ENCODE peak calls at places on chromosomes 12 and 14, in seven cellular contexts. One of them, this sample, is unnamed.

GRCh38 chr14:37318938-37319337 is 121.2 kb downstream of the MIPOL1 start:
- DNase-seq in mucosa of descending colon: no peak
- DNase-seq in cardiac fibroblast: no peak
- DNase-seq in HepG2: no peak
- DNase-seq in CD8-positive, alpha-beta T cell: no peak
- DNase-seq in PC-3: no peak
- DNase-seq in astrocyte of the spinal cord: no peak
- DNase-seq in this sample: no peak

GRCh38 chr12:131915774-131916173 is 13.3 kb upstream of the PUS1 start:
- DNase-seq in mucosa of descending colon: no peak
- DNase-seq in cardiac fibroblast: no peak
- DNase-seq in HepG2: no peak
- DNase-seq in CD8-positive, alpha-beta T cell: no peak
- DNase-seq in PC-3: no peak
- DNase-seq in astrocyte of the spinal cord: no peak
- DNase-seq in this sample: no peak

GRCh38 chr12:44294649-44295048 is 458.8 kb downstream of the TMEM117 start:
- DNase-seq in mucosa of descending colon: no peak
- DNase-seq in cardiac fibroblast: no peak
- DNase-seq in HepG2: no peak
- DNase-seq in CD8-positive, alpha-beta T cell: no peak
- DNase-seq in PC-3: no peak
- DNase-seq in astrocyte of the spinal cord: no peak
- DNase-seq in this sample: no peak

GRCh38 chr14:65849558-65849957 is 437.0 kb downstream of the FUT8 start:
- DNase-seq in mucosa of descending colon: no peak
- DNase-seq in cardiac fibroblast: no peak
- DNase-seq in HepG2: no peak
- DNase-seq in CD8-positive, alpha-beta T cell: peak
- DNase-seq in PC-3: no peak
- DNase-seq in astrocyte of the spinal cord: no peak
- DNase-seq in this sample: no peak

GRCh38 chr14:70595443-70596185 is 4.8 kb downstream of the MED6 start:
- DNase-seq in mucosa of descending colon: no peak
- DNase-seq in cardiac fibroblast: no peak
- DNase-seq in HepG2: no peak
- DNase-seq in CD8-positive, alpha-beta T cell: no peak
- DNase-seq in PC-3: peak
- DNase-seq in astrocyte of the spinal cord: peak
- DNase-seq in this sample: no peak

GRCh38 chr14:34851395-34851794 is 23.8 kb downstream of the BAZ1A start:
- DNase-seq in mucosa of descending colon: no peak
- DNase-seq in cardiac fibroblast: peak
- DNase-seq in HepG2: no peak
- DNase-seq in CD8-positive, alpha-beta T cell: no peak
- DNase-seq in PC-3: peak
- DNase-seq in astrocyte of the spinal cord: peak
- DNase-seq in this sample: peak

GRCh38 chr12:124030008-124030407 is 57.0 kb downstream of the ZNF664 start:
- DNase-seq in mucosa of descending colon: no peak
- DNase-seq in cardiac fibroblast: peak
- DNase-seq in HepG2: no peak
- DNase-seq in CD8-positive, alpha-beta T cell: no peak
- DNase-seq in PC-3: no peak
- DNase-seq in astrocyte of the spinal cord: no peak
- DNase-seq in this sample: no peak

GRCh38 chr12:95700316-95700785 is 90.2 kb downstream of the NTN4 start:
- DNase-seq in mucosa of descending colon: no peak
- DNase-seq in cardiac fibroblast: peak
- DNase-seq in HepG2: no peak
- DNase-seq in CD8-positive, alpha-beta T cell: no peak
- DNase-seq in PC-3: peak
- DNase-seq in astrocyte of the spinal cord: peak
- DNase-seq in this sample: peak

GRCh38 chr14:101105045-101105444 is 201.5 kb upstream of the RTL1 start:
- DNase-seq in mucosa of descending colon: no peak
- DNase-seq in cardiac fibroblast: no peak
- DNase-seq in HepG2: no peak
- DNase-seq in CD8-positive, alpha-beta T cell: no peak
- DNase-seq in PC-3: no peak
- DNase-seq in astrocyte of the spinal cord: no peak
- DNase-seq in this sample: no peak

GRCh38 chr14:83342590-83342989 is 1808.9 kb upstream of the SEL1L start:
- DNase-seq in mucosa of descending colon: peak
- DNase-seq in cardiac fibroblast: peak
- DNase-seq in HepG2: no peak
- DNase-seq in CD8-positive, alpha-beta T cell: no peak
- DNase-seq in PC-3: no peak
- DNase-seq in astrocyte of the spinal cord: no peak
- DNase-seq in this sample: peak

GRCh38 chr12:91127296-91127695 is 16.0 kb upstream of the LUM start:
- DNase-seq in mucosa of descending colon: no peak
- DNase-seq in cardiac fibroblast: no peak
- DNase-seq in HepG2: no peak
- DNase-seq in CD8-positive, alpha-beta T cell: no peak
- DNase-seq in PC-3: peak
- DNase-seq in astrocyte of the spinal cord: no peak
- DNase-seq in this sample: no peak

GRCh38 chr12:34033628-34034296 is 11.5 kb downstream of the ALG10 start:
- DNase-seq in mucosa of descending colon: no peak
- DNase-seq in cardiac fibroblast: peak
- DNase-seq in HepG2: peak
- DNase-seq in CD8-positive, alpha-beta T cell: no peak
- DNase-seq in PC-3: peak
- DNase-seq in astrocyte of the spinal cord: peak
- DNase-seq in this sample: peak

GRCh38 chr14:36215217-36215598 is 38.7 kb upstream of the PTCSC3 start:
- DNase-seq in mucosa of descending colon: no peak
- DNase-seq in cardiac fibroblast: no peak
- DNase-seq in HepG2: no peak
- DNase-seq in CD8-positive, alpha-beta T cell: no peak
- DNase-seq in PC-3: peak
- DNase-seq in astrocyte of the spinal cord: no peak
- DNase-seq in this sample: no peak

GRCh38 chr12:93918262-93918661 is 230.1 kb upstream of the PLXNC1 start:
- DNase-seq in mucosa of descending colon: no peak
- DNase-seq in cardiac fibroblast: peak
- DNase-seq in HepG2: no peak
- DNase-seq in CD8-positive, alpha-beta T cell: no peak
- DNase-seq in PC-3: peak
- DNase-seq in astrocyte of the spinal cord: peak
- DNase-seq in this sample: peak

GRCh38 chr12:118372541-118373495 is at the start of gene TAOK3:
- DNase-seq in mucosa of descending colon: peak
- DNase-seq in cardiac fibroblast: peak
- DNase-seq in HepG2: peak
- DNase-seq in CD8-positive, alpha-beta T cell: peak
- DNase-seq in PC-3: peak
- DNase-seq in astrocyte of the spinal cord: peak
- DNase-seq in this sample: peak

GRCh38 chr12:47812797-47813490 is 6.8 kb downstream of the HDAC7 start:
- DNase-seq in mucosa of descending colon: peak
- DNase-seq in cardiac fibroblast: peak
- DNase-seq in HepG2: peak
- DNase-seq in CD8-positive, alpha-beta T cell: peak
- DNase-seq in PC-3: peak
- DNase-seq in astrocyte of the spinal cord: peak
- DNase-seq in this sample: peak

GRCh38 chr12:112824166-112824565 is 32.6 kb downstream of the RPH3A start:
- DNase-seq in mucosa of descending colon: no peak
- DNase-seq in cardiac fibroblast: no peak
- DNase-seq in HepG2: no peak
- DNase-seq in CD8-positive, alpha-beta T cell: no peak
- DNase-seq in PC-3: no peak
- DNase-seq in astrocyte of the spinal cord: no peak
- DNase-seq in this sample: no peak

GRCh38 chr12:122856999-122857671 is 21.9 kb downstream of the HIP1R start:
- DNase-seq in mucosa of descending colon: no peak
- DNase-seq in cardiac fibroblast: no peak
- DNase-seq in HepG2: peak
- DNase-seq in CD8-positive, alpha-beta T cell: no peak
- DNase-seq in PC-3: peak
- DNase-seq in astrocyte of the spinal cord: no peak
- DNase-seq in this sample: peak

GRCh38 chr12:71183018-71183417 is 25.2 kb upstream of the TSPAN8 start:
- DNase-seq in mucosa of descending colon: no peak
- DNase-seq in cardiac fibroblast: peak
- DNase-seq in HepG2: no peak
- DNase-seq in CD8-positive, alpha-beta T cell: no peak
- DNase-seq in PC-3: peak
- DNase-seq in astrocyte of the spinal cord: peak
- DNase-seq in this sample: no peak

GRCh38 chr14:101480747-101481530 is 80.4 kb upstream of the DIO3 start:
- DNase-seq in mucosa of descending colon: peak
- DNase-seq in cardiac fibroblast: peak
- DNase-seq in HepG2: peak
- DNase-seq in CD8-positive, alpha-beta T cell: peak
- DNase-seq in PC-3: peak
- DNase-seq in astrocyte of the spinal cord: peak
- DNase-seq in this sample: peak

GRCh38 chr14:44453433-44454171 is 53.5 kb downstream of the FSCB start:
- DNase-seq in mucosa of descending colon: no peak
- DNase-seq in cardiac fibroblast: no peak
- DNase-seq in HepG2: no peak
- DNase-seq in CD8-positive, alpha-beta T cell: no peak
- DNase-seq in PC-3: peak
- DNase-seq in astrocyte of the spinal cord: no peak
- DNase-seq in this sample: no peak

GRCh38 chr12:125092108-125092871 is 27.1 kb downstream of the AACS start:
- DNase-seq in mucosa of descending colon: peak
- DNase-seq in cardiac fibroblast: no peak
- DNase-seq in HepG2: no peak
- DNase-seq in CD8-positive, alpha-beta T cell: no peak
- DNase-seq in PC-3: no peak
- DNase-seq in astrocyte of the spinal cord: no peak
- DNase-seq in this sample: peak

GRCh38 chr12:125091401-125091800 is 26.2 kb downstream of the AACS start:
- DNase-seq in mucosa of descending colon: peak
- DNase-seq in cardiac fibroblast: no peak
- DNase-seq in HepG2: no peak
- DNase-seq in CD8-positive, alpha-beta T cell: no peak
- DNase-seq in PC-3: no peak
- DNase-seq in astrocyte of the spinal cord: no peak
- DNase-seq in this sample: no peak

GRCh38 chr12:125090437-125090836 is 25.2 kb downstream of the AACS start:
- DNase-seq in mucosa of descending colon: no peak
- DNase-seq in cardiac fibroblast: no peak
- DNase-seq in HepG2: no peak
- DNase-seq in CD8-positive, alpha-beta T cell: no peak
- DNase-seq in PC-3: no peak
- DNase-seq in astrocyte of the spinal cord: no peak
- DNase-seq in this sample: no peak

GRCh38 chr12:125092872-125093680 is 27.8 kb downstream of the AACS start:
- DNase-seq in mucosa of descending colon: peak
- DNase-seq in cardiac fibroblast: peak
- DNase-seq in HepG2: peak
- DNase-seq in CD8-positive, alpha-beta T cell: no peak
- DNase-seq in PC-3: peak
- DNase-seq in astrocyte of the spinal cord: peak
- DNase-seq in this sample: peak

DNA sequence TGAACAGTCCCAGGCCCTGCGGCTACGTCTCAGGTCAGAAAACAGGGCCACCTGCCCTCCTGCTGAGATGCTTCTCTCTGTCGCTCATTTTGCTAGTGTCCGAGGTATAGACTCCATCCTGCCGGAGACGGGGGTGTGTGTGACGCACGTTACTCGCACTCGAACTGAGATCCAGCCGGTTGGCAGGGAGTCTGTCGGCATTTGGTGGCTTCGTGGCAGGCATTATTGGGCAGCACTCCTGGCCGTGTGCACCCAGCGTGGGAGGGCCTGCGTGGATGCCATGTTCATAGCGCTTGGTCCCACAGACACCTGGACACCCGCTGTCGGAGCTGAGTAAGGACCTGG is 28.4 kb downstream of the AACS start:
- DNase-seq in mucosa of descending colon: peak
- DNase-seq in cardiac fibroblast: no peak
- DNase-seq in HepG2: no peak
- DNase-seq in CD8-positive, alpha-beta T cell: no peak
- DNase-seq in PC-3: no peak
- DNase-seq in astrocyte of the spinal cord: no peak
- DNase-seq in this sample: no peak
- H3K4me3 ChIP-seq in mucosa of descending colon: no peak
- H3K4me3 ChIP-seq in cardiac fibroblast: no peak
- H3K4me3 ChIP-seq in HepG2: no peak
- H3K4me3 ChIP-seq in CD8-positive, alpha-beta T cell: no peak
- H3K4me3 ChIP-seq in PC-3: no peak
- H3K4me3 ChIP-seq in astrocyte of the spinal cord: no peak
- H3K4me3 ChIP-seq in this sample: no peak

GRCh38 chr12:85441740-85442139 is 161.7 kb downstream of the ALX1 start:
- DNase-seq in mucosa of descending colon: no peak
- DNase-seq in cardiac fibroblast: peak
- DNase-seq in HepG2: peak
- DNase-seq in CD8-positive, alpha-beta T cell: no peak
- DNase-seq in PC-3: peak
- DNase-seq in astrocyte of the spinal cord: peak
- DNase-seq in this sample: peak
- TF ChIP-seq CTCF in mucosa of descending colon: no peak
- TF ChIP-seq CTCF in cardiac fibroblast: peak
- TF ChIP-seq CTCF in HepG2: peak
- TF ChIP-seq CTCF in CD8-positive, alpha-beta T cell: no peak
- TF ChIP-seq CTCF in PC-3: peak
- TF ChIP-seq CTCF in astrocyte of the spinal cord: peak
- TF ChIP-seq CTCF in this sample: peak

GRCh38 chr12:57005980-57006808 is at the start of gene ZBTB39:
- DNase-seq in mucosa of descending colon: peak
- DNase-seq in cardiac fibroblast: peak
- DNase-seq in HepG2: peak
- DNase-seq in CD8-positive, alpha-beta T cell: peak
- DNase-seq in PC-3: peak
- DNase-seq in astrocyte of the spinal cord: peak
- DNase-seq in this sample: peak

GRCh38 chr12:57001448-57001906 is 4.9 kb downstream of the ZBTB39 start:
- DNase-seq in mucosa of descending colon: peak
- DNase-seq in cardiac fibroblast: peak
- DNase-seq in HepG2: peak
- DNase-seq in CD8-positive, alpha-beta T cell: peak
- DNase-seq in PC-3: peak
- DNase-seq in astrocyte of the spinal cord: peak
- DNase-seq in this sample: peak

GRCh38 chr12:57003395-57003794 is 3.0 kb downstream of the ZBTB39 start:
- DNase-seq in mucosa of descending colon: no peak
- DNase-seq in cardiac fibroblast: no peak
- DNase-seq in HepG2: no peak
- DNase-seq in CD8-positive, alpha-beta T cell: no peak
- DNase-seq in PC-3: no peak
- DNase-seq in astrocyte of the spinal cord: no peak
- DNase-seq in this sample: no peak

GRCh38 chr12:57006809-57007475 is 596 bp upstream of the ZBTB39 start:
- DNase-seq in mucosa of descending colon: no peak
- DNase-seq in cardiac fibroblast: no peak
- DNase-seq in HepG2: no peak
- DNase-seq in CD8-positive, alpha-beta T cell: no peak
- DNase-seq in PC-3: no peak
- DNase-seq in astrocyte of the spinal cord: no peak
- DNase-seq in this sample: no peak

GRCh38 chr12:57004651-57005050 is 1.7 kb downstream of the ZBTB39 start:
- DNase-seq in mucosa of descending colon: no peak
- DNase-seq in cardiac fibroblast: no peak
- DNase-seq in HepG2: no peak
- DNase-seq in CD8-positive, alpha-beta T cell: no peak
- DNase-seq in PC-3: no peak
- DNase-seq in astrocyte of the spinal cord: no peak
- DNase-seq in this sample: no peak
- H3K4me3 ChIP-seq in mucosa of descending colon: no peak
- H3K4me3 ChIP-seq in cardiac fibroblast: no peak
- H3K4me3 ChIP-seq in HepG2: no peak
- H3K4me3 ChIP-seq in CD8-positive, alpha-beta T cell: no peak
- H3K4me3 ChIP-seq in PC-3: no peak
- H3K4me3 ChIP-seq in astrocyte of the spinal cord: no peak
- H3K4me3 ChIP-seq in this sample: no peak

GRCh38 chr12:107912421-107913004 is 138.0 kb downstream of the ASCL4 start:
- DNase-seq in mucosa of descending colon: peak
- DNase-seq in cardiac fibroblast: peak
- DNase-seq in HepG2: no peak
- DNase-seq in CD8-positive, alpha-beta T cell: peak
- DNase-seq in PC-3: peak
- DNase-seq in astrocyte of the spinal cord: no peak
- DNase-seq in this sample: peak
- TF ChIP-seq CTCF in mucosa of descending colon: peak
- TF ChIP-seq CTCF in cardiac fibroblast: peak
- TF ChIP-seq CTCF in HepG2: peak
- TF ChIP-seq CTCF in CD8-positive, alpha-beta T cell: peak
- TF ChIP-seq CTCF in PC-3: peak
- TF ChIP-seq CTCF in astrocyte of the spinal cord: peak
- TF ChIP-seq CTCF in this sample: peak

This sample was measured in fibroblast of villous mesenchyme.